ENCODE peak calls at places on chromosomes 6 and 20, in nine cellular contexts. Q is endothelial cell, B is HFFc6, U is AG09309, M is foreskin keratinocyte, D is OCI-LY7, Y is neural crest cell, N is GM23338, P is foreskin fibroblast. K is an unnamed sample.
A peak's percentile ranks its signal among the peaks of the same experiment; 100 is the strongest.

GRCh38 chr6:99434702-99435530 is 9.8 kb upstream of the PNISR start:
- DNase-seq in Q (no peak), B (peak; percentile 33), D (peak; percentile 50), Y (no peak), M (no peak), U (no peak), P (no peak), N (peak; percentile 56), K (no peak)

GRCh38 chr20:32440758-32441078 is 82.6 kb downstream of the ASXL1 start:
- DNase-seq in Q (no peak), N (no peak), B (no peak), Y (no peak), U (no peak), M (no peak), P (no peak), D (no peak), K (no peak)

GRCh38 chr20:40547492-40548129 is 141.4 kb downstream of the MAFB start:
- DNase-seq in P (no peak), D (no peak), Q (no peak), M (no peak), B (no peak), U (no peak), Y (no peak), N (no peak), K (no peak)

GRCh38 chr6:52664185-52664990 is 6.5 kb upstream of the TMEM14A start:
- DNase-seq in M (peak; percentile 63), N (peak; percentile 98), B (peak; percentile 97), Y (peak; percentile 81), P (peak; percentile 95), U (peak; percentile 75), D (peak; percentile 97), Q (peak; percentile 85), K (peak; percentile 94)

GRCh38 chr20:17647391-17648305 is 34.4 kb downstream of the RRBP1 start:
- DNase-seq in B (no peak), N (no peak), Q (no peak), U (no peak), M (no peak), D (no peak), P (no peak), Y (no peak), K (no peak)

GRCh38 chr6:135657207-135657606 is 159.7 kb upstream of the AHI1 start:
- DNase-seq in N (no peak), M (no peak), P (no peak), D (no peak), U (no peak), Q (no peak), B (no peak), Y (no peak), K (no peak)

GRCh38 chr6:33085627-33086026 is 9.8 kb downstream of the HLA-DPB1 start:
- DNase-seq in P (no peak), D (no peak), B (no peak), U (no peak), Y (no peak), Q (no peak), M (no peak), N (no peak), K (no peak)

GRCh38 chr6:139919107-139920026 is 544.9 kb upstream of the CITED2 start:
- DNase-seq in M (no peak), Y (no peak), U (no peak), B (no peak), D (no peak), N (no peak), P (no peak), Q (no peak), K (no peak)

GRCh38 chr6:1228754-1229191 is 83.1 kb upstream of the FOXQ1 start:
- DNase-seq in U (no peak), Y (no peak), M (no peak), P (no peak), Q (no peak), N (no peak), B (no peak), D (no peak), K (no peak)

GRCh38 chr6:39335780-39336541 is 13.5 kb upstream of the KCNK16 start:
- DNase-seq in B (no peak), M (peak; percentile 15), P (peak; percentile 6), D (no peak), Y (no peak), U (no peak), Q (peak; percentile 51), N (no peak), K (no peak)

GRCh38 chr20:19974621-19975435 is 42.3 kb upstream of the NAA20 start:
- DNase-seq in N (no peak), B (peak; percentile 95), D (no peak), Q (no peak), Y (no peak), P (peak; percentile 95), M (peak; percentile 56), U (peak; percentile 96), K (peak; percentile 94)

GRCh38 chr6:14781707-14782306 is 464.1 kb upstream of the JARID2 start:
- DNase-seq in D (no peak), P (no peak), Y (no peak), M (no peak), U (no peak), N (peak; percentile 28), B (no peak), Q (no peak), K (no peak)

GRCh38 chr6:83600531-83600930 is 88.2 kb downstream of the PRSS35 start:
- DNase-seq in U (no peak), M (no peak), Q (no peak), P (no peak), B (no peak), N (no peak), Y (no peak), D (no peak), K (no peak)

GRCh38 chr20:58169441-58169840 is 59.0 kb downstream of the ANKRD60 start:
- DNase-seq in B (peak; percentile 59), D (no peak), N (no peak), Y (no peak), P (peak; percentile 87), Q (no peak), M (no peak), U (peak; percentile 75), K (no peak)

GRCh38 chr6:127900935-127901334 is at the start of gene THEMIS:
- DNase-seq in M (no peak), Y (no peak), P (no peak), B (no peak), D (no peak), N (no peak), Q (no peak), U (no peak), K (no peak)

GRCh38 chr6:444653-445275 is 53.2 kb downstream of the IRF4 start:
- DNase-seq in M (no peak), Q (no peak), Y (no peak), P (no peak), N (no peak), B (no peak), D (no peak), U (no peak), K (no peak)

GRCh38 chr6:130872250-130873095 is 45.3 kb downstream of the SMLR1 start:
- DNase-seq in M (no peak), B (peak; percentile 16), U (no peak), D (peak; percentile 67), P (peak; percentile 39), Y (peak; percentile 78), N (peak; percentile 81), Q (peak; percentile 73), K (peak; percentile 79)

GRCh38 chr6:7629321-7629720 is 39.3 kb downstream of the SNRNP48 start:
- DNase-seq in U (no peak), Y (no peak), D (no peak), N (no peak), B (peak; percentile 33), M (no peak), Q (no peak), P (no peak), K (no peak)

GRCh38 chr6:44172759-44173500 is 14.3 kb downstream of the CAPN11 start:
- DNase-seq in B (peak; percentile 72), M (peak; percentile 23), N (peak; percentile 86), P (peak; percentile 75), Q (peak; percentile 86), D (peak; percentile 82), U (no peak), Y (peak; percentile 88), K (peak; percentile 90)
- TF ChIP-seq CTCF in B (peak; percentile 96), M (peak; percentile 95), N (peak; percentile 97), P (peak; percentile 91), Q (peak; percentile 85), D (peak; percentile 98), U (peak; percentile 93), Y (peak; percentile 90), K (peak; percentile 95)

DNA sequence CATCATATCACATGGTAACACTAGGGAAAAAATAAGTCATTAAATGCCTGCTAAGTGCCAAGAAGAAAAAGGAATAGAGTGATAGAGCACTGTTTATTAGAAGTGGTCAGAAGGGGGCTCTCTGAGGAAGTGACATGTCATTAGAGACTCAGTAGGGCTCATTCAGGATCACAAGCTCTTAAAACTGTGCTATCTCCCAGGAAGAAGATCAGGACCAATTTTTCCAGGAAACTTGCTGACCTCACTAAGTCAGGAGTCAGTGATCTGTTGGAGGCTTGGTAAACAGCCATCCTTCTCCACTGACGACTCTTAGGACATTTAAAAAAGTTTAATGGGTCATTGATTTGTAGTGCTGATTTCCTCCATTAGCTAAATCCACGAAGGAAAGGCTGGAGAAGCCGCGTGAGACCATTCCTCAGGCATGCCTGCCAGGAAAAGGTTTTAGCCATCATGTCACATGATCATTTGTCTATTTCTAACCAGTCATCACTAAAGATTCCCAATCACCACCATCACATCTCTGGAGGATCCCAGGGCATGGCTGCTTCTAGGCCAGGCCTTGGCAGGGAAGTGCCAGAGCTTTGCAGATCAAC is 5.9 kb upstream of the PTPN1 start:
- DNase-seq in U (no peak), Q (no peak), Y (no peak), M (no peak), B (no peak), P (no peak), N (peak; percentile 26), D (peak; percentile 41), K (no peak)
- TF ChIP-seq CTCF in U (no peak), Q (no peak), Y (no peak), M (no peak), B (peak; percentile 45), P (no peak), N (peak; percentile 50), D (peak; percentile 72), K (no peak)

GRCh38 chr6:161192636-161193411 is 81.0 kb downstream of the AGPAT4 start:
- DNase-seq in B (no peak), U (no peak), D (no peak), Y (no peak), N (no peak), P (no peak), M (no peak), Q (no peak), K (no peak)
- TF ChIP-seq CTCF in B (no peak), U (no peak), D (no peak), Y (no peak), N (no peak), P (no peak), M (no peak), Q (no peak), K (no peak)

GRCh38 chr20:6818033-6818808 is 50.7 kb downstream of the BMP2 start:
- DNase-seq in Y (no peak), D (no peak), M (no peak), P (no peak), Q (no peak), B (no peak), N (peak; percentile 54), U (no peak), K (no peak)

GRCh38 chr20:6824401-6824800 is 56.9 kb downstream of the BMP2 start:
- DNase-seq in D (no peak), B (no peak), N (no peak), Y (no peak), M (no peak), U (no peak), P (no peak), Q (no peak), K (no peak)

GRCh38 chr20:6814945-6815344 is 47.5 kb downstream of the BMP2 start:
- DNase-seq in D (no peak), B (no peak), M (no peak), N (peak; percentile 45), P (no peak), Y (no peak), U (no peak), Q (no peak), K (no peak)

GRCh38 chr20:6819599-6819998 is 52.1 kb downstream of the BMP2 start:
- DNase-seq in Y (no peak), B (no peak), M (no peak), Q (no peak), N (no peak), P (no peak), U (no peak), D (no peak), K (peak; percentile 51)
- TF ChIP-seq CTCF in Y (no peak), B (no peak), M (peak; percentile 66), Q (no peak), N (peak; percentile 59), P (no peak), U (no peak), D (peak; percentile 12), K (peak; percentile 38)